ENCODE peak calls at places on chromosome X, in nine cellular contexts. G, W, E, K, Z, T, N, Y and O are unnamed samples.

GRCh38 chrX:17944833-17945497 is 83.9 kb upstream of the RAI2 start:
- DNase-seq in G (no peak), W (no peak), E (no peak), K (no peak), Z (no peak), T (peak; percentile 4), N (no peak), Y (no peak), O (no peak)

GRCh38 chrX:8204169-8204935 is 33.3 kb upstream of the VCX2 start:
- DNase-seq in G (no peak), W (no peak), E (no peak), K (no peak), Z (no peak), T (no peak), N (no peak), Y (no peak), O (no peak)

GRCh38 chrX:140712413-140713173 is 3.0 kb downstream of the LINC00632 start:
- DNase-seq in G (peak; percentile 86), W (peak; percentile 38), E (peak; percentile 17), K (peak; percentile 1), Z (peak; percentile 32), T (peak; percentile 4), N (peak; percentile 55), Y (peak; percentile 46), O (no peak)

GRCh38 chrX:13489451-13489850 is 80.0 kb upstream of the EGFL6 start:
- DNase-seq in G (peak; percentile 96), W (peak; percentile 56), E (no peak), K (no peak), Z (no peak), T (no peak), N (peak; percentile 38), Y (peak; percentile 51), O (peak; percentile 71)

GRCh38 chrX:39310925-39311324 is 509.7 kb downstream of the MID1IP1 start:
- DNase-seq in G (peak; percentile 31), W (no peak), E (no peak), K (no peak), Z (no peak), T (no peak), N (no peak), Y (no peak), O (no peak)

GRCh38 chrX:139851730-139852129 is 81.1 kb downstream of the ATP11C start:
- DNase-seq in G (no peak), W (no peak), E (no peak), K (no peak), Z (no peak), T (no peak), N (peak; percentile 76), Y (no peak), O (no peak)

GRCh38 chrX:49878128-49878833 is 1.0 kb upstream of the USP27X start:
- DNase-seq in G (no peak), W (no peak), E (no peak), K (no peak), Z (no peak), T (no peak), N (no peak), Y (no peak), O (peak; percentile 46)

GRCh38 chrX:9340619-9341304 is 124.1 kb upstream of the TBL1X start:
- DNase-seq in G (peak; percentile 87), W (peak; percentile 27), E (no peak), K (no peak), Z (peak; percentile 36), T (peak; percentile 12), N (peak; percentile 43), Y (no peak), O (peak; percentile 28)

GRCh38 chrX:31228415-31228832 is 156.6 kb upstream of the FTHL17 start:
- DNase-seq in G (no peak), W (no peak), E (no peak), K (no peak), Z (no peak), T (no peak), N (peak; percentile 85), Y (peak; percentile 43), O (no peak)

GRCh38 chrX:78619829-78620228 is 39.3 kb downstream of the RTL3 start:
- DNase-seq in G (no peak), W (no peak), E (no peak), K (no peak), Z (no peak), T (no peak), N (no peak), Y (no peak), O (no peak)

GRCh38 chrX:132622130-132622529 is 133.3 kb upstream of the MBNL3 start:
- DNase-seq in G (no peak), W (no peak), E (no peak), K (no peak), Z (no peak), T (no peak), N (peak; percentile 35), Y (no peak), O (no peak)

GRCh38 chrX:23902419-23902818 is 5.3 kb downstream of the APOO start:
- DNase-seq in G (no peak), W (no peak), E (no peak), K (no peak), Z (no peak), T (peak; percentile 22), N (peak; percentile 73), Y (no peak), O (no peak)

GRCh38 chrX:40459576-40460158 is 121.1 kb upstream of the ATP6AP2 start:
- DNase-seq in G (no peak), W (no peak), E (no peak), K (no peak), Z (no peak), T (no peak), N (no peak), Y (no peak), O (no peak)

GRCh38 chrX:40273356-40274050 is 175.7 kb upstream of the BCOR start:
- DNase-seq in G (no peak), W (no peak), E (no peak), K (no peak), Z (no peak), T (no peak), N (peak; percentile 35), Y (peak; percentile 40), O (peak; percentile 82)

DNA sequence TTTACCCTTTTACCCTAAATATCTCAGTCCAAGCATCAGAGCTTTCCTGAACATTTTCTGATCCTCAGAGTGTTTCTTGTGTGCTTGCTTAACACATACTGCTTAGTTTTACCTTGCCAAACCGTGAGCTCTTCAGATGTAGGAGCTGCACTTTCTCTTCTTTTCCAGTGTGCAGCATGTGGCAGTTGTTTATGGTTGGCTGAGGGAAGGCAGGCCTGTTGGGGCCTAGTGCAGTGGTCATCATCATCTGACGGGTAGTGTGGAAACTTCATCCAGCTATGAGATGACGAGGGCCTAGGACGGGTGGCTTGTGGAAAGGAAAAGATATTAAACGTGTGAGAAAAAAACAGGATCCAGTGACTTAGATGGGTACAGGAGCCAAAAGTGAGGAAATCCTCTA is 21.5 kb downstream of the VBP1 start:
- DNase-seq in G (no peak), W (no peak), E (no peak), K (no peak), Z (no peak), T (no peak), N (no peak), Y (no peak), O (no peak)
- TF ChIP-seq POLR2A in G (no peak), W (no peak), E (no peak), K (no peak), Z (no peak), T (no peak), N (no peak), Y (no peak), O (no peak)

GRCh38 chrX:37692918-37693317 is 7.3 kb downstream of the XK start:
- DNase-seq in G (no peak), W (no peak), E (no peak), K (no peak), Z (no peak), T (no peak), N (peak; percentile 53), Y (no peak), O (no peak)

GRCh38 chrX:37686348-37686736 is 751 bp downstream of the XK start:
- DNase-seq in G (no peak), W (no peak), E (no peak), K (no peak), Z (no peak), T (no peak), N (no peak), Y (no peak), O (no peak)

GRCh38 chrX:37686979-37687378 is 1.4 kb downstream of the XK start:
- DNase-seq in G (no peak), W (no peak), E (no peak), K (no peak), Z (no peak), T (no peak), N (no peak), Y (no peak), O (no peak)

GRCh38 chrX:37685452-37686347 is at the start of gene XK:
- DNase-seq in G (peak; percentile 87), W (peak; percentile 65), E (peak; percentile 23), K (peak; percentile 2), Z (no peak), T (peak; percentile 16), N (no peak), Y (peak; percentile 58), O (peak; percentile 73)

DNA sequence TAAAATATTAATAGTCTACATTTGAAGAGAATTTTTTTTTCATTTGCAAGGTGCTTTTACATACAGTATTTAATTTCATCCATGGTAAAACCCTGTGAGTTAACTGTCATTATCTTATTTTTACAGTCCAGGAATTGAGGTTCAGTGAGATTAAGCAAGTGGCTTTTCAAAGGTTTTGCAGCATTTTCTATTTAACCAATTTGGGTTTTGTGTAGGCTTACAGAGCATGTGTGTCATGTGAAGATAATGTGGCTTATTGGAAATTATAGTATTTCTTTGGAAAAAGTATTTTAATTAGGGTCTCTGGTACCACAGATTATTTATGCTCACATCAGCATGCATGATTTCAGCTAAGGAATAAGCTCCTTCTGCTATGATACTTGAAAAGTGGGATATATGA is 4.5 kb downstream of the XK start:
- DNase-seq in G (no peak), W (no peak), E (no peak), K (no peak), Z (no peak), T (no peak), N (no peak), Y (no peak), O (no peak)
- H3K4me3 ChIP-seq in G (no peak overlapping the region), W (no peak overlapping the region), E (no peak overlapping the region), K (no peak overlapping the region), Z (no peak overlapping the region), T (no peak overlapping the region), N (no peak overlapping the region), Y (no peak overlapping the region), O (no peak overlapping the region)

DNA sequence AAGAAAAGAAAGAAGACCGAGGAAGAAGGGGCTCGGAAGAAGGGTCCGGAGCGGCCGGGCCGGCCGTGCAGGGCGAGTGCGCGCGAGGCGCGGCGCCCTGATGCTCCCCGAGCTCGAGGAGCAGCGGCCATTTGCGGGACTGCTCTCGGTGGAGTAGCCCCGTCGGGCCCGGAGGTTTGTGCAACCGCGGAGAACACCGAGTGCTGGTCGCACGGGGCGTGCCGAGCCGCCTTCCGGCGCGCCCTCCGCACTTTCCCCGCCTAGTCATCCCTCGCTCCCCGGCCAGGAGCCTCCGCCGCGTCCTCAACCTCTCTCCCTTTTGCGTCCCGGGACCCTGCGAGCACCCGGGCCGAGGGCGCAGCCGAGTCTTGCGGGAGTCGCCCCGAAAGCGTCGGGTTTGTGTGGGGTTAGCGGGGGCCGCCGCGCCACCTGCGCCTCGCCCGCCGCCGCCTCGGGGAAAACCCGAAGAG is 127.4 kb downstream of the LAS1L start:
- DNase-seq in G (no peak), W (no peak), E (no peak), K (no peak), Z (no peak), T (no peak), N (no peak), Y (no peak), O (no peak)
- TF ChIP-seq POLR2A in G (no peak), W (no peak), E (no peak), K (no peak), Z (no peak), T (no peak), N (no peak), Y (no peak), O (no peak)

GRCh38 chrX:41634284-41634683 is 54.5 kb upstream of the GPR34 start:
- DNase-seq in G (no peak), W (no peak), E (no peak), K (no peak), Z (no peak), T (no peak), N (peak; percentile 45), Y (no peak), O (peak; percentile 21)
- H3K4me3 ChIP-seq in G (no peak overlapping the region), W (no peak overlapping the region), E (no peak overlapping the region), K (no peak overlapping the region), Z (no peak overlapping the region), T (no peak overlapping the region), N (no peak overlapping the region), Y (no peak overlapping the region), O (no peak overlapping the region)